ENCODE peak calls at places on chromosomes 11 and 22, in six cellular contexts. U is OCI-LY7, W is bronchial epithelial cell, P is colonic mucosa, Y is lung, Z is breast epithelium. H is an unnamed sample.

GRCh38 chr22:41355895-41356294 is 25.8 kb upstream of the TEF start:
- DNase-seq in Y (no peak), P (no peak), W (no peak), U (no peak), Z (no peak), H (no peak)

GRCh38 chr22:21807545-21807944 is 59.9 kb downstream of the MAPK1 start:
- DNase-seq in P (no peak), Z (no peak), U (no peak), Y (no peak), W (peak), H (no peak)

GRCh38 chr22:23177197-23177596 is 3.1 kb upstream of the BCR start:
- DNase-seq in W (no peak), Y (no peak), U (no peak), Z (no peak), P (no peak), H (no peak)

GRCh38 chr11:16356751-16357365 is 512 bp upstream of the SOX6 start:
- DNase-seq in Y (no peak), W (no peak), P (no peak), U (no peak), Z (no peak), H (no peak)

GRCh38 chr11:61969838-61970452 is 2.5 kb upstream of the FTH1 start:
- DNase-seq in U (no peak), Z (no peak), W (peak), P (no peak), Y (no peak), H (no peak)

GRCh38 chr11:130553306-130553705 is 104.9 kb downstream of the ADAMTS15 start:
- DNase-seq in U (no peak), W (no peak), Z (no peak), P (no peak), Y (no peak), H (no peak)

GRCh38 chr11:95948637-95949036 is 24.7 kb upstream of the MTMR2 start:
- DNase-seq in P (no peak), Y (no peak), Z (no peak), W (no peak), U (no peak), H (no peak)

GRCh38 chr11:66017354-66017753 is 5.5 kb downstream of the CST6 start:
- DNase-seq in W (no peak), U (no peak), Y (no peak), P (no peak), Z (no peak), H (no peak)

GRCh38 chr22:26318975-26319374 is 110.1 kb upstream of the ASPHD2 start:
- DNase-seq in Y (no peak), P (no peak), U (no peak), W (peak), Z (no peak), H (no peak)

GRCh38 chr11:68081691-68082090 is 39.5 kb downstream of the CHKA start:
- DNase-seq in P (no peak), Y (no peak), Z (peak), U (no peak), W (peak), H (no peak)

GRCh38 chr11:68074584-68075352 is 35.9 kb downstream of the TCIRG1 start:
- DNase-seq in Y (no peak), W (no peak), U (no peak), Z (no peak), P (no peak), H (no peak)

GRCh38 chr11:68071281-68072048 is 32.6 kb downstream of the TCIRG1 start:
- DNase-seq in Z (no peak), P (no peak), U (no peak), Y (no peak), W (no peak), H (no peak)

GRCh38 chr11:68077617-68078592 is 39.1 kb downstream of the TCIRG1 start:
- DNase-seq in P (no peak), U (no peak), W (peak), Y (no peak), Z (no peak), H (no peak)

GRCh38 chr11:68076371-68077042 is 37.7 kb downstream of the TCIRG1 start:
- DNase-seq in P (no peak), Y (no peak), Z (no peak), U (peak), W (no peak), H (no peak)
- TF ChIP-seq CTCF in P (no peak), Y (no peak), Z (no peak), U (peak), W (peak), H (no peak)

GRCh38 chr11:37450613-37451012 is 852.6 kb upstream of the RAG2 start:
- DNase-seq in W (peak), U (no peak), P (no peak), Z (no peak), Y (no peak), H (no peak)

GRCh38 chr11:37451903-37452302 is 853.9 kb upstream of the RAG2 start:
- DNase-seq in U (no peak), Y (no peak), Z (no peak), P (no peak), W (no peak), H (no peak)

GRCh38 chr11:37449146-37449545 is 851.1 kb upstream of the RAG2 start:
- DNase-seq in U (no peak), Z (no peak), W (peak), Y (no peak), P (no peak), H (no peak)
- TF ChIP-seq CTCF in U (peak), Z (no peak), W (peak), Y (no peak), P (no peak), H (peak)

GRCh38 chr11:128934926-128935325 is 7.7 kb downstream of the TP53AIP1 start:
- DNase-seq in P (no peak), Z (no peak), W (no peak), U (no peak), Y (no peak), H (no peak)

GRCh38 chr11:128936546-128937275 is 6.0 kb downstream of the TP53AIP1 start:
- DNase-seq in Z (no peak), Y (no peak), U (no peak), W (no peak), P (no peak), H (peak)

GRCh38 chr11:128938156-128938885 is 4.3 kb downstream of the TP53AIP1 start:
- DNase-seq in W (no peak), P (no peak), U (no peak), Z (no peak), Y (no peak), H (no peak)

GRCh38 chr11:128939591-128939990 is 3.1 kb downstream of the TP53AIP1 start:
- DNase-seq in Z (no peak), W (peak), Y (no peak), P (no peak), U (no peak), H (no peak)

DNA sequence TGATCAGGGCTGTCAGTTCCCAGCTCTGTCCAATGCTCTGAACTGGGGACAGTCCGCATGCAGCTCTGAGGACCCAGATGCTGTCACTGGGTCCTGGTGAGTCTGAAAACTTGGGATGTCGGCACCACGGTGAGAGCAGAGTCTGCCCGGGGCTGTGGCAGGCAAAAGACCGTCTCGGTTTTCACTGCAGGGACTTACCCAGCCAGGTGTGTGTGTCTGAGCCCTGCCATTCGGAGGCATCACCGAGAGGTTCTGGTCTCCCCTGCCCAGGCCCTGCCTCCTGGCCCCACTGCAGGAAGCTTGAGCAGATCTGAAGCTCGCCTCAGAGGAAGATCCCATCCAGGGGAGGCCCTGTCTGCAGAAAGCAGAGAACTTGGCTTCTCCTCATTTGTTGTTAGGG is 5.2 kb downstream of the TP53AIP1 start:
- DNase-seq in Z (no peak), P (no peak), U (no peak), W (no peak), Y (no peak), H (no peak)
- TF ChIP-seq CTCF in Z (no peak), P (no peak), U (no peak), W (no peak), Y (no peak), H (no peak)

DNA sequence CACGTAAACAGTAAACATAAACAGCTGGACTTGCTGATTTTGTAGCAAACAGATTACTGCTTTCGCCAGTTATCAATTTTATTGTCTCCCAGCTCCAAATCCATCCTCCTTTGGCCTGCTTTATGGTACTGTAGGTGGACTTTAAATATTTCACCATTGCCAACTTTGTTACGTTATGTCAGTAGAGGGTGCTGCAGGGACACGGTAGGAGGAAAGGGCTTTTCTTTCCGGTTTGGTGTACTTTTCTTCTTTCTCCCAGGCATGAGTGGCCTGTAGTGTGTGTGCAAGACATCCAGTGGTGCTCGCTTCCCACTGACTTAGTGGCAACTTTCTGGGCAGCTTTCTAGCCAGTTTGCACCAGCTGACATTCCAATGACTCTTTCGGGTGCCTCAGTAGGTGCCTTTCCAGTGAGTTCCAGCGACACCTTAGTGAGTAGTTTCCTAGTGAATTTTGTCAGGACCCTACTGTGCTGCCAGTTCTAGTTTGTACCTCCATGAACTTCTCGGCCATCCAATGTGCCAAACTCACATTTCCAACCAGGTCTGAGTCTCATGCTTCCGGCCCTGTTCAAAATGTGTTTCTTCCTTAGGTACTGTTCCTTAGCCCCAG is 267.6 kb upstream of the TENM4 start:
- DNase-seq in U (peak), Z (no peak), W (peak), Y (no peak), P (peak), H (peak)
- TF ChIP-seq CTCF in U (peak), Z (no peak), W (peak), Y (peak), P (peak), H (peak)

DNA sequence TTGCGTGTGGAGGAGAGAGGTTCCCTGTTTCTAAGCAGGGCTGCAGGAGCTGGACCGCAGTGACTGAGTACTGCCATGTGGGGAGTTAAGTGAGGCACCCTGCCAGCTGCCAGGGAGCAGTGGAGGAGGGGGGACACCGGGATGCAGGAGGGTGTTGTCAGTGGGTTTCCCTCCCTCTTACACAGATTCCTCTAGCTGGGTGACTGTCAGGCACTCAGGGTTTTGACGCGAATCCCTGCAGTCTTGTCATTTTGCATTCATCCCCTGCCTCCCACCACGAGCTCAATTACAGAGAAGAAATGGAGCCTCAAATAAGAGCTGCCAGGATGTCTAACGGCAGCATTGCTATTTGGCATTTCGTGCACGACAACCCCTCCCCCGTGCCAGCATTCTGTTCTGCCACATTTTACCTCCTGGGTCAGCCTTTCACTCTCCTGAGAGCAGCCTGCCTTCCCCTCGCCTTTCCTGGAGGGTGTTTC is 119.9 kb upstream of the SORL1-AS1 start:
- DNase-seq in W (no peak), U (no peak), P (no peak), Z (no peak), Y (no peak), H (no peak)
- TF ChIP-seq CTCF in W (no peak), U (no peak), P (no peak), Z (no peak), Y (no peak), H (no peak)

GRCh38 chr22:19943665-19944026 is 2.0 kb upstream of the TXNRD2 start:
- DNase-seq in P (no peak), U (peak), Y (no peak), Z (no peak), W (no peak), H (no peak)
- TF ChIP-seq CTCF in P (no peak), U (no peak), Y (no peak), Z (no peak), W (no peak), H (no peak)

GRCh38 chr22:20622650-20623339 is 115.4 kb downstream of the MED15 start:
- DNase-seq in W (no peak), Z (no peak), Y (no peak), U (no peak), P (no peak), H (no peak)
- TF ChIP-seq CTCF in W (no peak), Z (no peak), Y (no peak), U (no peak), P (no peak), H (no peak)

DNA sequence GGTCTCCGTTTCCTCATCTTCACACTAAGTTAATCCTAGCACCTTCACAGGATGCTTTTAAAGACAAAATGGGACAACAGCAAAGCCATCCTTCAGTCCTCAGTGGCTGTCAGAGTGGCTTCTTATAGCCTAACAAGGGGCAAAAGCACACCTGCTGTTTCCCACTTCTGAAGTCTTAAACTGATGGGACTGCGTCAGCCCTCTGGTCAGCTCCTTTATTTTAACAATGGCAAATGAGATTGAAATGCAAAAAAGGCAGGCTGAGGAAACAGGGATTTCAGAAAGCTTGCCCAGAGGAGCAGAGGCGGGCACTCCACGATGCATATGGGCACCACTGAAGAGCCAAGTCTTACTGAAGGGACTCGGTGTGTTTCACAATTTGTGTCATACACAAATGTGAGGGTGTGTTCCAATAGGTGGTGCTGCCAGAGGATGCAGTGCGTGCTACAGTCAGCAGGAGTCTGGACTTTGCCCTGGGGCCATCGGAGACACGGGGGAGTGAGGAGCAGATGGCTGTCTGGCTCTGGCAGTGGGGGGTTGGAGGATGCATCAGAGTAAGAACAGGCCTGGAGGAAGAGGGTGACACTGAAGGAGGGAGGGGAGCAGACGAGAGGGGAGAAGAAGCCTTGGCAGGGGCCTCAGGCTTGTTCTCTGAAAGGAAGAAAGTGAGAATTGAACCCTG is 47.3 kb downstream of the TENM4 start:
- DNase-seq in U (no peak), W (no peak), P (no peak), Z (no peak), Y (no peak), H (peak)
- TF ChIP-seq CTCF in U (no peak), W (no peak), P (no peak), Z (no peak), Y (no peak), H (no peak)

GRCh38 chr11:63641727-63642126 is 27.5 kb upstream of the PLAAT3 start:
- DNase-seq in Y (no peak), Z (no peak), W (no peak), U (no peak), P (no peak), H (no peak)
- TF ChIP-seq CTCF in Y (no peak), Z (no peak), W (peak), U (no peak), P (no peak), H (no peak)

GRCh38 chr22:27474711-27475547 is 326.6 kb downstream of the MN1 start:
- DNase-seq in P (no peak), Y (no peak), Z (peak), W (peak), U (no peak), H (no peak)

GRCh38 chr22:27473533-27473932 is 328.0 kb downstream of the MN1 start:
- DNase-seq in U (no peak), P (no peak), Z (no peak), Y (no peak), W (peak), H (no peak)

GRCh38 chr22:27475548-27475897 is 326.0 kb downstream of the MN1 start:
- DNase-seq in Y (no peak), Z (no peak), P (no peak), U (no peak), W (peak), H (no peak)

GRCh38 chr22:27472975-27473374 is 328.6 kb downstream of the MN1 start:
- DNase-seq in U (no peak), P (no peak), Z (no peak), W (peak), Y (no peak), H (no peak)

DNA sequence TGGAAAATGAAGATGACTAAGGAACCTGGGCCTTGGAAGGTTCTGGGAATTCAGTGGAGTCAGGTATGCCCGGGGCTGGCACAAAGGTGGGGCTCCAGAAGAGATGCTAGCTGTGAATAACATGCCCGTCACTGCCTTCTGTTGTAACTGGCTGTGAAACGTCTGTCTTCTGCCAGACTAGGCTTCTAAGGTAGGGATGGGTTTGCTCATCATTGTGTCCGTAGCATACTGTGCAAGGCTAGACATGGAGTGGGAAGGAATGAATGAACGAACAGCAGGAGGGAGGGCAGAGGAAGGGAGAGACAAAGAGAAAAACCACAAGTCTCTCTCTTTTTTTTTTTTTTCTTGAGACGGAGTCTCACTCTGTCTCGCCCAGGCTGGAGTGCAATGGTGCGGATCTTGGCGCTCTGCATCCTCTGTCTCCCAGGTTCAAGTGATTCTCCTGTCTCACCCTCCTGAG is 327.4 kb downstream of the MN1 start:
- DNase-seq in Z (no peak), P (no peak), U (no peak), Y (no peak), W (peak), H (no peak)
- TF ChIP-seq CTCF in Z (no peak), P (no peak), U (no peak), Y (no peak), W (no peak), H (no peak)